ENCODE peak calls at places on chromosomes 6 and 20, in four cellular contexts. M is tibial artery; T is AG04449; X is activated CD4-positive, alpha-beta T cell treated with anti-CD3 and anti-CD28 coated beads, Interleukin-2, amount 50 U/mL, for 4 hours. H is an unnamed sample.

GRCh38 chr20:35502352-35502751 is 27.1 kb downstream of the C20orf173 start:
- DNase-seq in T (no peak), X (no peak), M (no peak), H (no peak)

GRCh38 chr6:53811082-53811481 is 16.3 kb downstream of the LRRC1 start:
- DNase-seq in T (no peak), X (no peak), M (no peak), H (no peak)

GRCh38 chr6:30725713-30726505 is 5.8 kb downstream of the TUBB start:
- DNase-seq in M (no peak), T (no peak), X (no peak), H (no peak)

GRCh38 chr20:37453288-37453687 is 67.8 kb upstream of the NNAT start:
- DNase-seq in M (no peak), X (no peak), T (no peak), H (no peak)

GRCh38 chr6:121435444-121436069 is at the start of gene GJA1:
- DNase-seq in M (peak; percentile 53), T (peak; percentile 50), X (no peak), H (no peak)

GRCh38 chr6:41531591-41532582 is 14.3 kb upstream of the FOXP4 start:
- DNase-seq in M (no peak), X (peak; percentile 69), T (peak; percentile 23), H (peak; percentile 43)

GRCh38 chr6:84392292-84392691 is 164.8 kb upstream of the CEP162 start:
- DNase-seq in M (no peak), T (no peak), X (no peak), H (no peak)

GRCh38 chr20:53654932-53655674 is 61.5 kb upstream of the ZNF217 start:
- DNase-seq in X (no peak), M (no peak), T (no peak), H (no peak)

GRCh38 chr20:32622585-32623468 is 37.7 kb upstream of the NOL4L start:
- DNase-seq in M (no peak), X (no peak), T (no peak), H (no peak)

GRCh38 chr20:58075980-58076749 is 152.3 kb downstream of the ANKRD60 start:
- DNase-seq in T (no peak), X (no peak), M (no peak), H (no peak)

GRCh38 chr6:14436593-14436992 is 319.0 kb downstream of the CD83 start:
- DNase-seq in T (no peak), X (no peak), M (no peak), H (no peak)

GRCh38 chr6:44489912-44490604 is 102.6 kb downstream of the CDC5L start:
- DNase-seq in X (no peak), T (peak; percentile 88), M (peak; percentile 53), H (no peak)

GRCh38 chr6:44122821-44123220 is 4.4 kb downstream of the MRPL14 start:
- DNase-seq in T (no peak), X (no peak), M (no peak), H (no peak)

GRCh38 chr20:20736303-20736702 is 23.9 kb upstream of the RALGAPA2 start:
- DNase-seq in M (no peak), X (no peak), T (no peak), H (no peak)

GRCh38 chr6:50102676-50103075 is 52.9 kb upstream of the DEFB112 start:
- DNase-seq in X (no peak), M (no peak), T (no peak), H (no peak)

GRCh38 chr6:32659856-32660595 is 6.4 kb downstream of the HLA-DQB1 start:
- DNase-seq in M (no peak), T (no peak), X (no peak), H (no peak)

GRCh38 chr6:112150363-112150762 is 63.0 kb downstream of the FAM229B start:
- DNase-seq in M (no peak), X (no peak), T (no peak), H (no peak)

GRCh38 chr6:160137130-160137988 is 15.7 kb downstream of the SLC22A1 start:
- DNase-seq in X (no peak), M (no peak), T (no peak), H (no peak)

H was measured in T-cell.